ENCODE peak calls at places on chromosomes 3 and 15, in ten cellular contexts. One of them, this sample, is unnamed.

GRCh38 chr3:38805765-38806386 is 10.1 kb downstream of the SCN10A start:
- DNase-seq in stimulated activated effector memory CD8-positive, alpha-beta T cell treated with anti-CD3 and anti-CD28 coated beads, Interleukin-12 subunit alpha, Interleukin-12 subunit beta, amount 100 ng/mL, for 72 hours: peak; percentile 55
- DNase-seq in left ventricle myocardium inferior: no peak
- DNase-seq in memory B cell: no peak
- DNase-seq in stimulated activated CD4-positive, alpha-beta T cell treated with anti-CD3 and anti-CD28 coated beads, Interleukin-1b, Interleukin-23, amount 100 ng/mL, for 1 hour: no peak
- DNase-seq in lower lobe of right lung: no peak
- DNase-seq in heart left ventricle: peak; percentile 33
- DNase-seq in AG08395: peak; percentile 68
- DNase-seq in NCI-H446: no peak
- DNase-seq in HT1080: peak; percentile 52
- DNase-seq in this sample: peak; percentile 58

GRCh38 chr15:38169982-38170381 is 82.7 kb upstream of the SPRED1 start:
- DNase-seq in stimulated activated effector memory CD8-positive, alpha-beta T cell treated with anti-CD3 and anti-CD28 coated beads, Interleukin-12 subunit alpha, Interleukin-12 subunit beta, amount 100 ng/mL, for 72 hours: no peak
- DNase-seq in left ventricle myocardium inferior: no peak
- DNase-seq in memory B cell: no peak
- DNase-seq in stimulated activated CD4-positive, alpha-beta T cell treated with anti-CD3 and anti-CD28 coated beads, Interleukin-1b, Interleukin-23, amount 100 ng/mL, for 1 hour: no peak
- DNase-seq in lower lobe of right lung: no peak
- DNase-seq in heart left ventricle: no peak
- DNase-seq in AG08395: peak; percentile 51
- DNase-seq in NCI-H446: no peak
- DNase-seq in HT1080: no peak
- DNase-seq in this sample: no peak

GRCh38 chr3:31918179-31919165 is 62.6 kb downstream of the OSBPL10 start:
- DNase-seq in stimulated activated effector memory CD8-positive, alpha-beta T cell treated with anti-CD3 and anti-CD28 coated beads, Interleukin-12 subunit alpha, Interleukin-12 subunit beta, amount 100 ng/mL, for 72 hours: no peak
- DNase-seq in left ventricle myocardium inferior: no peak
- DNase-seq in memory B cell: no peak
- DNase-seq in stimulated activated CD4-positive, alpha-beta T cell treated with anti-CD3 and anti-CD28 coated beads, Interleukin-1b, Interleukin-23, amount 100 ng/mL, for 1 hour: no peak
- DNase-seq in lower lobe of right lung: no peak
- DNase-seq in heart left ventricle: no peak
- DNase-seq in AG08395: no peak
- DNase-seq in NCI-H446: no peak
- DNase-seq in HT1080: peak; percentile 21
- DNase-seq in this sample: no peak

GRCh38 chr3:129058441-129059194 is 2.0 kb upstream of the GP9 start:
- DNase-seq in stimulated activated effector memory CD8-positive, alpha-beta T cell treated with anti-CD3 and anti-CD28 coated beads, Interleukin-12 subunit alpha, Interleukin-12 subunit beta, amount 100 ng/mL, for 72 hours: no peak
- DNase-seq in left ventricle myocardium inferior: no peak
- DNase-seq in memory B cell: no peak
- DNase-seq in stimulated activated CD4-positive, alpha-beta T cell treated with anti-CD3 and anti-CD28 coated beads, Interleukin-1b, Interleukin-23, amount 100 ng/mL, for 1 hour: no peak
- DNase-seq in lower lobe of right lung: peak; percentile 36
- DNase-seq in heart left ventricle: no peak
- DNase-seq in AG08395: no peak
- DNase-seq in NCI-H446: peak; percentile 56
- DNase-seq in HT1080: no peak
- DNase-seq in this sample: no peak

GRCh38 chr15:77819841-77820728 is 187.4 kb upstream of the LINGO1 start:
- DNase-seq in stimulated activated effector memory CD8-positive, alpha-beta T cell treated with anti-CD3 and anti-CD28 coated beads, Interleukin-12 subunit alpha, Interleukin-12 subunit beta, amount 100 ng/mL, for 72 hours: no peak
- DNase-seq in left ventricle myocardium inferior: no peak
- DNase-seq in memory B cell: no peak
- DNase-seq in stimulated activated CD4-positive, alpha-beta T cell treated with anti-CD3 and anti-CD28 coated beads, Interleukin-1b, Interleukin-23, amount 100 ng/mL, for 1 hour: no peak
- DNase-seq in lower lobe of right lung: no peak
- DNase-seq in heart left ventricle: peak; percentile 18
- DNase-seq in AG08395: no peak
- DNase-seq in NCI-H446: no peak
- DNase-seq in HT1080: no peak
- DNase-seq in this sample: no peak

GRCh38 chr15:64209680-64210334 is 47.0 kb upstream of the PPIB start:
- DNase-seq in stimulated activated effector memory CD8-positive, alpha-beta T cell treated with anti-CD3 and anti-CD28 coated beads, Interleukin-12 subunit alpha, Interleukin-12 subunit beta, amount 100 ng/mL, for 72 hours: no peak
- DNase-seq in left ventricle myocardium inferior: no peak
- DNase-seq in memory B cell: no peak
- DNase-seq in stimulated activated CD4-positive, alpha-beta T cell treated with anti-CD3 and anti-CD28 coated beads, Interleukin-1b, Interleukin-23, amount 100 ng/mL, for 1 hour: no peak
- DNase-seq in lower lobe of right lung: no peak
- DNase-seq in heart left ventricle: no peak
- DNase-seq in AG08395: peak; percentile 43
- DNase-seq in NCI-H446: peak; percentile 42
- DNase-seq in HT1080: peak; percentile 69
- DNase-seq in this sample: peak; percentile 3

GRCh38 chr3:14820156-14820555 is 1.4 kb downstream of the FGD5 start:
- DNase-seq in stimulated activated effector memory CD8-positive, alpha-beta T cell treated with anti-CD3 and anti-CD28 coated beads, Interleukin-12 subunit alpha, Interleukin-12 subunit beta, amount 100 ng/mL, for 72 hours: no peak
- DNase-seq in left ventricle myocardium inferior: no peak
- DNase-seq in memory B cell: no peak
- DNase-seq in stimulated activated CD4-positive, alpha-beta T cell treated with anti-CD3 and anti-CD28 coated beads, Interleukin-1b, Interleukin-23, amount 100 ng/mL, for 1 hour: no peak
- DNase-seq in lower lobe of right lung: no peak
- DNase-seq in heart left ventricle: no peak
- DNase-seq in AG08395: no peak
- DNase-seq in NCI-H446: no peak
- DNase-seq in HT1080: no peak
- DNase-seq in this sample: no peak

GRCh38 chr3:78434801-78435200 is 1333.0 kb downstream of the ROBO1 start:
- DNase-seq in stimulated activated effector memory CD8-positive, alpha-beta T cell treated with anti-CD3 and anti-CD28 coated beads, Interleukin-12 subunit alpha, Interleukin-12 subunit beta, amount 100 ng/mL, for 72 hours: no peak
- DNase-seq in left ventricle myocardium inferior: no peak
- DNase-seq in memory B cell: no peak
- DNase-seq in stimulated activated CD4-positive, alpha-beta T cell treated with anti-CD3 and anti-CD28 coated beads, Interleukin-1b, Interleukin-23, amount 100 ng/mL, for 1 hour: no peak
- DNase-seq in lower lobe of right lung: no peak
- DNase-seq in heart left ventricle: no peak
- DNase-seq in AG08395: no peak
- DNase-seq in NCI-H446: no peak
- DNase-seq in HT1080: no peak
- DNase-seq in this sample: no peak

GRCh38 chr3:64319391-64319790 is 94.1 kb upstream of the PRICKLE2 start:
- DNase-seq in stimulated activated effector memory CD8-positive, alpha-beta T cell treated with anti-CD3 and anti-CD28 coated beads, Interleukin-12 subunit alpha, Interleukin-12 subunit beta, amount 100 ng/mL, for 72 hours: no peak
- DNase-seq in left ventricle myocardium inferior: no peak
- DNase-seq in memory B cell: no peak
- DNase-seq in stimulated activated CD4-positive, alpha-beta T cell treated with anti-CD3 and anti-CD28 coated beads, Interleukin-1b, Interleukin-23, amount 100 ng/mL, for 1 hour: no peak
- DNase-seq in lower lobe of right lung: no peak
- DNase-seq in heart left ventricle: no peak
- DNase-seq in AG08395: no peak
- DNase-seq in NCI-H446: no peak
- DNase-seq in HT1080: no peak
- DNase-seq in this sample: no peak

GRCh38 chr3:117439812-117440211 is 730.2 kb downstream of the TUSC7 start:
- DNase-seq in stimulated activated effector memory CD8-positive, alpha-beta T cell treated with anti-CD3 and anti-CD28 coated beads, Interleukin-12 subunit alpha, Interleukin-12 subunit beta, amount 100 ng/mL, for 72 hours: no peak
- DNase-seq in left ventricle myocardium inferior: no peak
- DNase-seq in memory B cell: no peak
- DNase-seq in stimulated activated CD4-positive, alpha-beta T cell treated with anti-CD3 and anti-CD28 coated beads, Interleukin-1b, Interleukin-23, amount 100 ng/mL, for 1 hour: no peak
- DNase-seq in lower lobe of right lung: no peak
- DNase-seq in heart left ventricle: no peak
- DNase-seq in AG08395: peak; percentile 22
- DNase-seq in NCI-H446: peak; percentile 70
- DNase-seq in HT1080: peak; percentile 25
- DNase-seq in this sample: no peak

GRCh38 chr15:54518145-54518941 is 540.1 kb downstream of the UNC13C start:
- DNase-seq in stimulated activated effector memory CD8-positive, alpha-beta T cell treated with anti-CD3 and anti-CD28 coated beads, Interleukin-12 subunit alpha, Interleukin-12 subunit beta, amount 100 ng/mL, for 72 hours: no peak
- DNase-seq in left ventricle myocardium inferior: no peak
- DNase-seq in memory B cell: no peak
- DNase-seq in stimulated activated CD4-positive, alpha-beta T cell treated with anti-CD3 and anti-CD28 coated beads, Interleukin-1b, Interleukin-23, amount 100 ng/mL, for 1 hour: no peak
- DNase-seq in lower lobe of right lung: no peak
- DNase-seq in heart left ventricle: no peak
- DNase-seq in AG08395: no peak
- DNase-seq in NCI-H446: no peak
- DNase-seq in HT1080: no peak
- DNase-seq in this sample: no peak

GRCh38 chr3:49630784-49631183 is 43.4 kb upstream of the APEH start:
- DNase-seq in stimulated activated effector memory CD8-positive, alpha-beta T cell treated with anti-CD3 and anti-CD28 coated beads, Interleukin-12 subunit alpha, Interleukin-12 subunit beta, amount 100 ng/mL, for 72 hours: no peak
- DNase-seq in left ventricle myocardium inferior: no peak
- DNase-seq in memory B cell: no peak
- DNase-seq in stimulated activated CD4-positive, alpha-beta T cell treated with anti-CD3 and anti-CD28 coated beads, Interleukin-1b, Interleukin-23, amount 100 ng/mL, for 1 hour: no peak
- DNase-seq in lower lobe of right lung: no peak
- DNase-seq in heart left ventricle: no peak
- DNase-seq in AG08395: no peak
- DNase-seq in NCI-H446: no peak
- DNase-seq in HT1080: peak; percentile 28
- DNase-seq in this sample: no peak

GRCh38 chr3:95154775-95155174 is 1091.9 kb downstream of the NSUN3 start:
- DNase-seq in stimulated activated effector memory CD8-positive, alpha-beta T cell treated with anti-CD3 and anti-CD28 coated beads, Interleukin-12 subunit alpha, Interleukin-12 subunit beta, amount 100 ng/mL, for 72 hours: no peak
- DNase-seq in left ventricle myocardium inferior: no peak
- DNase-seq in memory B cell: no peak
- DNase-seq in stimulated activated CD4-positive, alpha-beta T cell treated with anti-CD3 and anti-CD28 coated beads, Interleukin-1b, Interleukin-23, amount 100 ng/mL, for 1 hour: no peak
- DNase-seq in lower lobe of right lung: no peak
- DNase-seq in heart left ventricle: no peak
- DNase-seq in AG08395: no peak
- DNase-seq in NCI-H446: peak; percentile 55
- DNase-seq in HT1080: peak; percentile 83
- DNase-seq in this sample: peak; percentile 95

GRCh38 chr3:169453256-169454059 is 210.1 kb downstream of the MECOM start:
- DNase-seq in stimulated activated effector memory CD8-positive, alpha-beta T cell treated with anti-CD3 and anti-CD28 coated beads, Interleukin-12 subunit alpha, Interleukin-12 subunit beta, amount 100 ng/mL, for 72 hours: no peak
- DNase-seq in left ventricle myocardium inferior: no peak
- DNase-seq in memory B cell: no peak
- DNase-seq in stimulated activated CD4-positive, alpha-beta T cell treated with anti-CD3 and anti-CD28 coated beads, Interleukin-1b, Interleukin-23, amount 100 ng/mL, for 1 hour: no peak
- DNase-seq in lower lobe of right lung: no peak
- DNase-seq in heart left ventricle: no peak
- DNase-seq in AG08395: no peak
- DNase-seq in NCI-H446: no peak
- DNase-seq in HT1080: no peak
- DNase-seq in this sample: peak; percentile 75

GRCh38 chr15:66362776-66363175 is 6.3 kb upstream of the TIPIN start:
- DNase-seq in stimulated activated effector memory CD8-positive, alpha-beta T cell treated with anti-CD3 and anti-CD28 coated beads, Interleukin-12 subunit alpha, Interleukin-12 subunit beta, amount 100 ng/mL, for 72 hours: no peak
- DNase-seq in left ventricle myocardium inferior: no peak
- DNase-seq in memory B cell: no peak
- DNase-seq in stimulated activated CD4-positive, alpha-beta T cell treated with anti-CD3 and anti-CD28 coated beads, Interleukin-1b, Interleukin-23, amount 100 ng/mL, for 1 hour: no peak
- DNase-seq in lower lobe of right lung: no peak
- DNase-seq in heart left ventricle: no peak
- DNase-seq in AG08395: no peak
- DNase-seq in NCI-H446: no peak
- DNase-seq in HT1080: no peak
- DNase-seq in this sample: no peak

GRCh38 chr15:67563961-67564570 is 21.6 kb downstream of the MAP2K5 start:
- DNase-seq in stimulated activated effector memory CD8-positive, alpha-beta T cell treated with anti-CD3 and anti-CD28 coated beads, Interleukin-12 subunit alpha, Interleukin-12 subunit beta, amount 100 ng/mL, for 72 hours: no peak
- DNase-seq in left ventricle myocardium inferior: no peak
- DNase-seq in memory B cell: no peak
- DNase-seq in stimulated activated CD4-positive, alpha-beta T cell treated with anti-CD3 and anti-CD28 coated beads, Interleukin-1b, Interleukin-23, amount 100 ng/mL, for 1 hour: no peak
- DNase-seq in lower lobe of right lung: no peak
- DNase-seq in heart left ventricle: no peak
- DNase-seq in AG08395: no peak
- DNase-seq in NCI-H446: no peak
- DNase-seq in HT1080: no peak
- DNase-seq in this sample: no peak

GRCh38 chr3:181713300-181713647 is 1.5 kb downstream of the SOX2 start:
- DNase-seq in stimulated activated effector memory CD8-positive, alpha-beta T cell treated with anti-CD3 and anti-CD28 coated beads, Interleukin-12 subunit alpha, Interleukin-12 subunit beta, amount 100 ng/mL, for 72 hours: no peak
- DNase-seq in left ventricle myocardium inferior: no peak
- DNase-seq in memory B cell: no peak
- DNase-seq in stimulated activated CD4-positive, alpha-beta T cell treated with anti-CD3 and anti-CD28 coated beads, Interleukin-1b, Interleukin-23, amount 100 ng/mL, for 1 hour: no peak
- DNase-seq in lower lobe of right lung: no peak
- DNase-seq in heart left ventricle: no peak
- DNase-seq in AG08395: no peak
- DNase-seq in NCI-H446: peak; percentile 44
- DNase-seq in HT1080: no peak
- DNase-seq in this sample: no peak

GRCh38 chr15:70923311-70924080 is 30.9 kb downstream of the LRRC49 start:
- DNase-seq in stimulated activated effector memory CD8-positive, alpha-beta T cell treated with anti-CD3 and anti-CD28 coated beads, Interleukin-12 subunit alpha, Interleukin-12 subunit beta, amount 100 ng/mL, for 72 hours: no peak
- DNase-seq in left ventricle myocardium inferior: no peak
- DNase-seq in memory B cell: no peak
- DNase-seq in stimulated activated CD4-positive, alpha-beta T cell treated with anti-CD3 and anti-CD28 coated beads, Interleukin-1b, Interleukin-23, amount 100 ng/mL, for 1 hour: no peak
- DNase-seq in lower lobe of right lung: no peak
- DNase-seq in heart left ventricle: no peak
- DNase-seq in AG08395: no peak
- DNase-seq in NCI-H446: no peak
- DNase-seq in HT1080: no peak
- DNase-seq in this sample: no peak

GRCh38 chr3:11631822-11632221 is 11.9 kb downstream of the VGLL4 start:
- DNase-seq in stimulated activated effector memory CD8-positive, alpha-beta T cell treated with anti-CD3 and anti-CD28 coated beads, Interleukin-12 subunit alpha, Interleukin-12 subunit beta, amount 100 ng/mL, for 72 hours: no peak
- DNase-seq in left ventricle myocardium inferior: no peak
- DNase-seq in memory B cell: no peak
- DNase-seq in stimulated activated CD4-positive, alpha-beta T cell treated with anti-CD3 and anti-CD28 coated beads, Interleukin-1b, Interleukin-23, amount 100 ng/mL, for 1 hour: no peak
- DNase-seq in lower lobe of right lung: no peak
- DNase-seq in heart left ventricle: no peak
- DNase-seq in AG08395: no peak
- DNase-seq in NCI-H446: no peak
- DNase-seq in HT1080: no peak
- DNase-seq in this sample: no peak

GRCh38 chr15:88454867-88455810 is 12.0 kb downstream of the MRPL46 start:
- DNase-seq in stimulated activated effector memory CD8-positive, alpha-beta T cell treated with anti-CD3 and anti-CD28 coated beads, Interleukin-12 subunit alpha, Interleukin-12 subunit beta, amount 100 ng/mL, for 72 hours: peak; percentile 57
- DNase-seq in left ventricle myocardium inferior: peak; percentile 52
- DNase-seq in memory B cell: no peak
- DNase-seq in stimulated activated CD4-positive, alpha-beta T cell treated with anti-CD3 and anti-CD28 coated beads, Interleukin-1b, Interleukin-23, amount 100 ng/mL, for 1 hour: peak; percentile 6
- DNase-seq in lower lobe of right lung: peak; percentile 55
- DNase-seq in heart left ventricle: peak; percentile 32
- DNase-seq in AG08395: peak; percentile 87
- DNase-seq in NCI-H446: peak; percentile 82
- DNase-seq in HT1080: peak; percentile 73
- DNase-seq in this sample: peak; percentile 64

GRCh38 chr3:47163023-47163989 is 607 bp downstream of the SETD2 start:
- DNase-seq in stimulated activated effector memory CD8-positive, alpha-beta T cell treated with anti-CD3 and anti-CD28 coated beads, Interleukin-12 subunit alpha, Interleukin-12 subunit beta, amount 100 ng/mL, for 72 hours: peak; percentile 86
- DNase-seq in left ventricle myocardium inferior: peak; percentile 48
- DNase-seq in memory B cell: peak; percentile 80
- DNase-seq in stimulated activated CD4-positive, alpha-beta T cell treated with anti-CD3 and anti-CD28 coated beads, Interleukin-1b, Interleukin-23, amount 100 ng/mL, for 1 hour: peak; percentile 29
- DNase-seq in lower lobe of right lung: peak; percentile 67
- DNase-seq in heart left ventricle: peak; percentile 33
- DNase-seq in AG08395: peak; percentile 32
- DNase-seq in NCI-H446: peak; percentile 37
- DNase-seq in HT1080: peak; percentile 25
- DNase-seq in this sample: no peak

GRCh38 chr15:29312387-29312786 is 42.8 kb upstream of the NSMCE3 start:
- DNase-seq in stimulated activated effector memory CD8-positive, alpha-beta T cell treated with anti-CD3 and anti-CD28 coated beads, Interleukin-12 subunit alpha, Interleukin-12 subunit beta, amount 100 ng/mL, for 72 hours: no peak
- DNase-seq in left ventricle myocardium inferior: no peak
- DNase-seq in memory B cell: no peak
- DNase-seq in stimulated activated CD4-positive, alpha-beta T cell treated with anti-CD3 and anti-CD28 coated beads, Interleukin-1b, Interleukin-23, amount 100 ng/mL, for 1 hour: no peak
- DNase-seq in lower lobe of right lung: no peak
- DNase-seq in heart left ventricle: no peak
- DNase-seq in AG08395: peak; percentile 28
- DNase-seq in NCI-H446: no peak
- DNase-seq in HT1080: peak; percentile 27
- DNase-seq in this sample: no peak

GRCh38 chr3:9014189-9014588 is 50.9 kb upstream of the RAD18 start:
- DNase-seq in stimulated activated effector memory CD8-positive, alpha-beta T cell treated with anti-CD3 and anti-CD28 coated beads, Interleukin-12 subunit alpha, Interleukin-12 subunit beta, amount 100 ng/mL, for 72 hours: no peak
- DNase-seq in left ventricle myocardium inferior: no peak
- DNase-seq in memory B cell: no peak
- DNase-seq in stimulated activated CD4-positive, alpha-beta T cell treated with anti-CD3 and anti-CD28 coated beads, Interleukin-1b, Interleukin-23, amount 100 ng/mL, for 1 hour: no peak
- DNase-seq in lower lobe of right lung: no peak
- DNase-seq in heart left ventricle: no peak
- DNase-seq in AG08395: peak; percentile 24
- DNase-seq in NCI-H446: no peak
- DNase-seq in HT1080: peak; percentile 28
- DNase-seq in this sample: no peak

GRCh38 chr15:72173864-72174550 is 23.6 kb downstream of the GRAMD2A start:
- DNase-seq in stimulated activated effector memory CD8-positive, alpha-beta T cell treated with anti-CD3 and anti-CD28 coated beads, Interleukin-12 subunit alpha, Interleukin-12 subunit beta, amount 100 ng/mL, for 72 hours: no peak
- DNase-seq in left ventricle myocardium inferior: no peak
- DNase-seq in memory B cell: no peak
- DNase-seq in stimulated activated CD4-positive, alpha-beta T cell treated with anti-CD3 and anti-CD28 coated beads, Interleukin-1b, Interleukin-23, amount 100 ng/mL, for 1 hour: no peak
- DNase-seq in lower lobe of right lung: no peak
- DNase-seq in heart left ventricle: no peak
- DNase-seq in AG08395: no peak
- DNase-seq in NCI-H446: no peak
- DNase-seq in HT1080: no peak
- DNase-seq in this sample: peak; percentile 63

GRCh38 chr3:5053021-5053831 is 68.9 kb upstream of the ARL8B start:
- DNase-seq in stimulated activated effector memory CD8-positive, alpha-beta T cell treated with anti-CD3 and anti-CD28 coated beads, Interleukin-12 subunit alpha, Interleukin-12 subunit beta, amount 100 ng/mL, for 72 hours: no peak
- DNase-seq in left ventricle myocardium inferior: no peak
- DNase-seq in memory B cell: no peak
- DNase-seq in stimulated activated CD4-positive, alpha-beta T cell treated with anti-CD3 and anti-CD28 coated beads, Interleukin-1b, Interleukin-23, amount 100 ng/mL, for 1 hour: no peak
- DNase-seq in lower lobe of right lung: peak; percentile 74
- DNase-seq in heart left ventricle: no peak
- DNase-seq in AG08395: peak; percentile 79
- DNase-seq in NCI-H446: no peak
- DNase-seq in HT1080: no peak
- DNase-seq in this sample: no peak

GRCh38 chr15:68821898-68822380 is 1.2 kb upstream of the ANP32A start:
- DNase-seq in stimulated activated effector memory CD8-positive, alpha-beta T cell treated with anti-CD3 and anti-CD28 coated beads, Interleukin-12 subunit alpha, Interleukin-12 subunit beta, amount 100 ng/mL, for 72 hours: peak; percentile 55
- DNase-seq in left ventricle myocardium inferior: no peak
- DNase-seq in memory B cell: no peak
- DNase-seq in stimulated activated CD4-positive, alpha-beta T cell treated with anti-CD3 and anti-CD28 coated beads, Interleukin-1b, Interleukin-23, amount 100 ng/mL, for 1 hour: no peak
- DNase-seq in lower lobe of right lung: no peak
- DNase-seq in heart left ventricle: no peak
- DNase-seq in AG08395: no peak
- DNase-seq in NCI-H446: no peak
- DNase-seq in HT1080: no peak
- DNase-seq in this sample: peak; percentile 90

GRCh38 chr15:77858677-77859490 is 218.6 kb downstream of the TBC1D2B start:
- DNase-seq in stimulated activated effector memory CD8-positive, alpha-beta T cell treated with anti-CD3 and anti-CD28 coated beads, Interleukin-12 subunit alpha, Interleukin-12 subunit beta, amount 100 ng/mL, for 72 hours: no peak
- DNase-seq in left ventricle myocardium inferior: no peak
- DNase-seq in memory B cell: no peak
- DNase-seq in stimulated activated CD4-positive, alpha-beta T cell treated with anti-CD3 and anti-CD28 coated beads, Interleukin-1b, Interleukin-23, amount 100 ng/mL, for 1 hour: no peak
- DNase-seq in lower lobe of right lung: peak; percentile 48
- DNase-seq in heart left ventricle: no peak
- DNase-seq in AG08395: no peak
- DNase-seq in NCI-H446: no peak
- DNase-seq in HT1080: no peak
- DNase-seq in this sample: no peak

GRCh38 chr15:49155834-49156627 is 632 bp upstream of the COPS2 start:
- DNase-seq in stimulated activated effector memory CD8-positive, alpha-beta T cell treated with anti-CD3 and anti-CD28 coated beads, Interleukin-12 subunit alpha, Interleukin-12 subunit beta, amount 100 ng/mL, for 72 hours: no peak
- DNase-seq in left ventricle myocardium inferior: no peak
- DNase-seq in memory B cell: no peak
- DNase-seq in stimulated activated CD4-positive, alpha-beta T cell treated with anti-CD3 and anti-CD28 coated beads, Interleukin-1b, Interleukin-23, amount 100 ng/mL, for 1 hour: no peak
- DNase-seq in lower lobe of right lung: no peak
- DNase-seq in heart left ventricle: no peak
- DNase-seq in AG08395: peak; percentile 24
- DNase-seq in NCI-H446: no peak
- DNase-seq in HT1080: peak; percentile 41
- DNase-seq in this sample: no peak